ENCODE peak calls at places on chromosomes 13 and 19, in nine cellular contexts. P is effector memory CD8-positive, alpha-beta T cell; M is HEK293T; V is OCI-LY7; U is EL; Z is left ventricle myocardium inferior; D is T follicular helper cell; Q is KBM-7; R is activated CD8-positive, alpha-beta memory T cell treated with anti-CD3 and anti-CD28 coated beads for 1 hour. J is an unnamed sample.

GRCh38 chr19:50843701-50844221 is 10.4 kb upstream of the KLK15 start:
- DNase-seq in P (no peak), M (no peak), V (no peak), U (no peak), Z (no peak), D (no peak), Q (no peak), R (no peak), J (no peak)

GRCh38 chr19:48390188-48391099 is 907 bp downstream of the KDELR1 start:
- DNase-seq in P (peak), M (peak), V (peak), U (peak), Z (peak), D (peak), Q (peak), R (peak), J (peak)

GRCh38 chr13:66689037-66689619 is 541.0 kb downstream of the PCDH9 start:
- DNase-seq in P (no peak), M (no peak), V (peak), U (peak), Z (no peak), D (no peak), Q (no peak), R (no peak), J (no peak)

GRCh38 chr19:3580156-3580955 is 4.9 kb upstream of the GIPC3 start:
- DNase-seq in P (no peak), M (no peak), V (no peak), U (peak), Z (no peak), D (no peak), Q (no peak), R (no peak), J (no peak)

GRCh38 chr13:60338754-60339153 is 58.3 kb upstream of the TDRD3 start:
- DNase-seq in P (no peak), M (no peak), V (no peak), U (no peak), Z (no peak), D (no peak), Q (no peak), R (no peak), J (no peak)

GRCh38 chr19:44557933-44558332 is 28.5 kb upstream of the CEACAM20 start:
- DNase-seq in P (no peak), M (no peak), V (no peak), U (no peak), Z (no peak), D (no peak), Q (no peak), R (no peak), J (no peak)

GRCh38 chr13:103788061-103788652 is 721.9 kb upstream of the SLC10A2 start:
- DNase-seq in P (no peak), M (peak), V (no peak), U (no peak), Z (peak), D (no peak), Q (no peak), R (no peak), J (no peak)

GRCh38 chr19:4009990-4010807 is 2.7 kb downstream of the PIAS4 start:
- DNase-seq in P (no peak), M (no peak), V (no peak), U (no peak), Z (no peak), D (no peak), Q (no peak), R (no peak), J (no peak)

GRCh38 chr19:29579308-29579910 is 26.7 kb upstream of the POP4 start:
- DNase-seq in P (no peak), M (no peak), V (no peak), U (no peak), Z (no peak), D (no peak), Q (no peak), R (no peak), J (no peak)

GRCh38 chr13:61766667-61767058 is 351.0 kb upstream of the PCDH20 start:
- DNase-seq in P (no peak), M (no peak), V (no peak), U (no peak), Z (no peak), D (no peak), Q (no peak), R (no peak), J (no peak)

GRCh38 chr19:45681391-45682015 is 10.2 kb downstream of the SNRPD2 start:
- DNase-seq in P (peak), M (peak), V (peak), U (peak), Z (peak), D (peak), Q (peak), R (peak), J (peak)

GRCh38 chr19:55370305-55370988 is at the start of gene IL11:
- DNase-seq in P (no peak), M (no peak), V (no peak), U (peak), Z (no peak), D (no peak), Q (no peak), R (no peak), J (no peak)

GRCh38 chr13:23909606-23910005 is 12.3 kb upstream of the C1QTNF9B start:
- DNase-seq in P (no peak), M (no peak), V (no peak), U (no peak), Z (no peak), D (no peak), Q (no peak), R (no peak), J (no peak)

GRCh38 chr19:941292-942132 is 15.7 kb downstream of the ARID3A start:
- DNase-seq in P (no peak), M (no peak), V (no peak), U (no peak), Z (no peak), D (no peak), Q (no peak), R (no peak), J (no peak)

GRCh38 chr13:25770601-25771000 is 281.2 kb downstream of the SHISA2 start:
- DNase-seq in P (no peak), M (no peak), V (no peak), U (no peak), Z (no peak), D (no peak), Q (no peak), R (no peak), J (no peak)

GRCh38 chr19:28466107-28467045 is 746.6 kb downstream of the UQCRFS1 start:
- DNase-seq in P (peak), M (peak), V (peak), U (peak), Z (peak), D (peak), Q (peak), R (peak), J (peak)

GRCh38 chr19:44846455-44847143 is 502 bp downstream of the NECTIN2 start:
- DNase-seq in P (no peak), M (no peak), V (no peak), U (peak), Z (no peak), D (no peak), Q (no peak), R (no peak), J (no peak)

GRCh38 chr13:95154441-95154886 is 146.8 kb downstream of the ABCC4 start:
- DNase-seq in P (no peak), M (no peak), V (no peak), U (no peak), Z (no peak), D (no peak), Q (no peak), R (no peak), J (no peak)

J was measured in AML-193.